ENCODE peak calls at places on chromosomes 3 and 15, in seven cellular contexts. O is foreskin melanocyte; U is CD4-positive, alpha-beta T cell; Z is dorsolateral prefrontal cortex; T is stimulated activated effector memory CD8-positive, alpha-beta T cell treated with anti-CD3 and anti-CD28 coated beads, Interleukin-12 subunit alpha, Interleukin-12 subunit beta, amount 100 ng/mL, for 72 hours; P is C1 segment of cervical spinal cord; N is anterior cingulate cortex. S is an unnamed sample.

GRCh38 chr3:153572165-153572564 is 410.1 kb downstream of the RAP2B start:
- DNase-seq in O (no peak), N (no peak), T (no peak), U (no peak), P (no peak), Z (no peak), S (no peak)

GRCh38 chr3:155242342-155242741 is 51.1 kb downstream of the STRIT1 start:
- DNase-seq in U (no peak), Z (no peak), P (no peak), O (no peak), T (no peak), N (no peak), S (no peak)

GRCh38 chr3:42544492-42545283 is 37.1 kb downstream of the SEC22C start:
- DNase-seq in P (no peak), N (no peak), O (no peak), T (no peak), U (no peak), Z (no peak), S (no peak)

GRCh38 chr3:35944915-35945710 is 305.8 kb downstream of the ARPP21 start:
- DNase-seq in U (no peak), O (no peak), P (no peak), Z (no peak), N (no peak), T (no peak), S (no peak)

GRCh38 chr15:59550961-59551360 is 60.6 kb upstream of the GCNT3 start:
- DNase-seq in O (peak), N (no peak), U (no peak), Z (no peak), T (no peak), P (no peak), S (no peak)

GRCh38 chr15:52234596-52235541 is 43.7 kb upstream of the GNB5 start:
- DNase-seq in U (peak), N (no peak), O (no peak), T (no peak), Z (no peak), P (no peak), S (no peak)

GRCh38 chr15:77546050-77546501 is 86.6 kb downstream of the LINGO1 start:
- DNase-seq in U (no peak), O (peak), N (no peak), P (no peak), T (no peak), Z (no peak), S (peak)

GRCh38 chr3:79560698-79561097 is 207.1 kb downstream of the ROBO1 start:
- DNase-seq in O (no peak), T (no peak), U (no peak), N (no peak), P (no peak), Z (no peak), S (no peak)

GRCh38 chr3:194212869-194213320 is 76.9 kb downstream of the HES1 start:
- DNase-seq in T (no peak), N (no peak), Z (no peak), U (no peak), O (no peak), P (no peak), S (no peak)

GRCh38 chr3:29850641-29851040 is 569.8 kb downstream of the RBMS3 start:
- DNase-seq in T (no peak), U (no peak), P (no peak), N (no peak), O (no peak), Z (no peak), S (no peak)

GRCh38 chr3:66722675-66723074 is 221.9 kb upstream of the LRIG1 start:
- DNase-seq in Z (no peak), N (no peak), U (no peak), T (no peak), O (no peak), P (no peak), S (no peak)

GRCh38 chr15:69039516-69040225 is 25.2 kb downstream of the NOX5 start:
- DNase-seq in Z (no peak), T (no peak), P (no peak), O (no peak), U (no peak), N (no peak), S (no peak)

GRCh38 chr3:122003112-122003511 is 18.9 kb downstream of the ILDR1 start:
- DNase-seq in P (no peak), Z (no peak), O (no peak), N (no peak), T (peak), U (no peak), S (no peak)

GRCh38 chr3:85912981-85913380 is 954.2 kb downstream of the CADM2 start:
- DNase-seq in T (no peak), Z (no peak), O (no peak), U (no peak), N (no peak), P (no peak), S (no peak)

GRCh38 chr3:181555681-181556080 is 156.0 kb upstream of the SOX2 start:
- DNase-seq in T (no peak), N (peak), Z (peak), P (no peak), O (no peak), U (no peak), S (no peak)

GRCh38 chr15:26372712-26373111 is 400.2 kb downstream of the GABRB3 start:
- DNase-seq in T (no peak), P (no peak), O (no peak), N (no peak), U (no peak), Z (no peak), S (no peak)

GRCh38 chr3:66041828-66042227 is 3.1 kb upstream of the MAGI1 start:
- DNase-seq in Z (no peak), T (no peak), U (no peak), N (no peak), O (no peak), P (no peak), S (no peak)

GRCh38 chr3:40574661-40575060 is 49.9 kb downstream of the ZNF621 start:
- DNase-seq in T (no peak), O (no peak), N (no peak), P (no peak), Z (peak), U (no peak), S (peak)

GRCh38 chr3:143928541-143929255 is 42.9 kb upstream of the DIPK2A start:
- DNase-seq in Z (no peak), T (no peak), U (no peak), O (no peak), N (no peak), P (no peak), S (no peak)